ENCODE peak calls at places on chromosome 11, in five cellular contexts. J, M, Y, P and C are unnamed samples.

GRCh38 chr11:71139516-71140205 is 112.7 kb downstream of the SHANK2 start:
- DNase-seq in J (peak), Y (no peak), P (peak), M (peak), C (no peak)

GRCh38 chr11:2926611-2927492 is 2.4 kb downstream of the PHLDA2 start:
- DNase-seq in M (no peak), Y (no peak), J (peak), P (no peak), C (no peak)

GRCh38 chr11:31069447-31070205 is 299.9 kb downstream of the DCDC1 start:
- DNase-seq in J (no peak), Y (no peak), M (no peak), P (no peak), C (no peak)

GRCh38 chr11:57903441-57904123 is 120.1 kb upstream of the OR9Q1 start:
- DNase-seq in M (no peak), Y (no peak), J (peak), P (peak), C (no peak)

GRCh38 chr11:13745165-13745564 is 76.7 kb downstream of the FAR1 start:
- DNase-seq in Y (no peak), M (no peak), J (no peak), P (peak), C (no peak)

GRCh38 chr11:31805629-31806185 is 5.4 kb downstream of the PAX6 start:
- DNase-seq in J (no peak), M (no peak), Y (no peak), P (no peak), C (peak)

GRCh38 chr11:2209370-2209801 is 37.8 kb upstream of the TH start:
- DNase-seq in J (no peak), Y (peak), M (no peak), P (no peak), C (peak)

GRCh38 chr11:134486106-134486505 is 74.1 kb upstream of the B3GAT1 start:
- DNase-seq in J (no peak), P (no peak), Y (no peak), M (no peak), C (no peak)

GRCh38 chr11:118744001-118744400 is 47.0 kb downstream of the DDX6 start:
- DNase-seq in J (no peak), M (no peak), Y (no peak), P (peak), C (no peak)

GRCh38 chr11:71086687-71087258 is 165.6 kb downstream of the SHANK2 start:
- DNase-seq in J (peak), M (peak), P (peak), Y (peak), C (no peak)

GRCh38 chr11:111312076-111312475 is 13.7 kb downstream of the POU2AF3 start:
- DNase-seq in M (no peak), J (peak), Y (no peak), P (no peak), C (no peak)

GRCh38 chr11:57310630-57311086 is 14.1 kb downstream of the TNKS1BP1 start:
- DNase-seq in Y (no peak), P (peak), J (peak), M (peak), C (no peak)

GRCh38 chr11:72430743-72431570 is 3.4 kb downstream of the CLPB start:
- DNase-seq in J (peak), Y (peak), M (peak), P (peak), C (peak)

GRCh38 chr11:69636512-69636866 is 4.5 kb upstream of the CCND1 start:
- DNase-seq in M (peak), J (peak), P (peak), Y (peak), C (no peak)

GRCh38 chr11:118631510-118631909 is 24.1 kb downstream of the PHLDB1 start:
- DNase-seq in M (no peak), Y (no peak), J (no peak), P (no peak), C (no peak)

GRCh38 chr11:70687716-70688115 is 289.4 kb downstream of the CTTN start:
- DNase-seq in J (no peak), P (no peak), Y (no peak), M (no peak), C (no peak)

GRCh38 chr11:71302911-71303310 is 50.5 kb upstream of the SHANK2 start:
- DNase-seq in P (no peak), Y (no peak), J (no peak), M (no peak), C (no peak)

GRCh38 chr11:65215441-65216076 is 33.8 kb downstream of the CAPN1 start:
- DNase-seq in Y (no peak), M (no peak), P (peak), J (no peak), C (peak)

GRCh38 chr11:106959800-106960199 is 58.5 kb downstream of the GUCY1A2 start:
- DNase-seq in P (no peak), J (no peak), Y (no peak), M (peak), C (no peak)

GRCh38 chr11:11346249-11346648 is 6.8 kb downstream of the CSNK2A3 start:
- DNase-seq in P (no peak), J (no peak), Y (no peak), M (no peak), C (no peak)

GRCh38 chr11:78213526-78214330 is 25.0 kb downstream of the USP35 start:
- DNase-seq in P (no peak), Y (no peak), J (no peak), M (no peak), C (no peak)

GRCh38 chr11:60981515-60981914 is 10.0 kb downstream of the CD6 start:
- DNase-seq in Y (no peak), P (no peak), J (no peak), M (no peak), C (no peak)

GRCh38 chr11:17594686-17595192 is 47.7 kb downstream of the OTOG start:
- DNase-seq in J (no peak), P (no peak), M (no peak), Y (no peak), C (no peak)

GRCh38 chr11:17591293-17591692 is 44.2 kb downstream of the OTOG start:
- DNase-seq in Y (no peak), P (no peak), M (no peak), J (no peak), C (no peak)

GRCh38 chr11:17595526-17596309 is 48.7 kb downstream of the OTOG start:
- DNase-seq in Y (no peak), J (no peak), P (no peak), M (no peak), C (no peak)

GRCh38 chr11:17596310-17596669 is 49.2 kb downstream of the OTOG start:
- DNase-seq in M (no peak), J (no peak), P (no peak), Y (no peak), C (no peak)

DNA sequence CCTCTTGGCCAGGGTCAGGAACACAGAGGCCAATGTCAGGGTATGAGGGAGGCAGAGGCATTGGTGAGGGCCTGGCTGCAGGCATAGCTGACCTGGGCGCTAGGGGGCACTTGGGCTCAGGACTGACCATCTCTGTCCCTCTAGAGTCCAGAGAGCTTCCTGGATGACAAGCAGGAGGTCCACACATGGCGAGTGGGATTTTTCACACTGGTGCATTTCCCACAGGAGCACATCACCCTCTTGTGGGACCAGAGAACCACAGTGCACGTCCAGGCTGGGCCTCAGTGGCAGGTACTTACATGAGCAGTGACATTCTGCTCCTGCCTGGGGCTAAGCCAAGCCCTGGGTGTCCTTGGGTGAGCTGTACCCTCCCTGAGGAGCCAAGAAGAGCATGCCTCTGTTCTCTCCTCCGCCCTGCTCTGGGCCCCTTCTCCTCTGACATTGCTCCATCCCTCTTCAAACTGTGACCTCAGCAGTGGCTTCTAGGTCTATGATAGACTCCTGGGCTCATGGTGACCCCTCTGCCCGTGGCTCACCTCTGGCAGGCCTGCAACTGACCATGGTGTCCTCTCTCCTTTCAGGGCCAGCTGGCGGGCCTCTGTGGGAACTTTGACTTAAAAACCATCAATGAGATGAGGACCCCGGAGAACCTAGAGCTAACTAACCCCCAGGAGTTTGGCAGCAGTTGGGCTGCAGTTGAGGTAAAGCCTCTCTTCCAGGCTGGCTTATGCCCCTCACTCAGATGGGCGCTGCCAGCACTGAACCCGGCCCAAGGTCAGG is 46.6 kb downstream of the OTOG start:
- DNase-seq in P (no peak), M (no peak), Y (no peak), J (no peak), C (no peak)
- TF ChIP-seq CTCF in P (no peak), M (no peak), Y (no peak), J (no peak), C (no peak)

GRCh38 chr11:100978942-100979341 is 150.7 kb downstream of the PGR start:
- DNase-seq in J (no peak), Y (no peak), M (no peak), P (no peak), C (no peak)

GRCh38 chr11:100984668-100985067 is 144.9 kb downstream of the PGR start:
- DNase-seq in P (no peak), M (no peak), Y (no peak), J (no peak), C (no peak)

GRCh38 chr11:100981196-100981824 is 148.3 kb downstream of the PGR start:
- DNase-seq in J (no peak), M (no peak), P (no peak), Y (no peak), C (no peak)

GRCh38 chr11:100978442-100978841 is 151.2 kb downstream of the PGR start:
- DNase-seq in Y (no peak), M (no peak), J (no peak), P (no peak), C (no peak)

DNA sequence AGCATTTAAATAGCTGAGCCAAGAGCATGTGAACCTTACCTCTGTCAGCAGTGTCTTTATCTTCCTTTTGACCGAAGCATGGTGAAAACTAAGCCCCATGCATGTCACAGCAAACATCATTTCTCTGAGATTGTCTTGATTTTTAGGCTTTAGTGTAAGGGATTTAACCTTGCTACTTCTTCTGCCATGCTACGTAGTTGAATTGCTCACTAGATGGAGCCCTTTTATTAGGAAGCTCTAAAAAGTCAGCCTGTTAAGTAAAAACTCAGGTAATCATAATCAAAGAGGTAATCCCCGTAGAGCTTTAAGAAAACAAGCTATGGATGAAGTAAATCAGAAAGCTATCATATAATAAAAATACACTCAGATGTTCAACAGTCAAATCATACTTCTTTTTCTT is 149.5 kb downstream of the PGR start:
- DNase-seq in M (peak), P (peak), Y (no peak), J (no peak), C (no peak)
- TF ChIP-seq CTCF in M (peak), P (peak), Y (peak), J (no peak), C (peak)

GRCh38 chr11:116459233-116459632 is 313.6 kb downstream of the BUD13 start:
- DNase-seq in Y (no peak), M (no peak), P (no peak), J (no peak), C (no peak)
- TF ChIP-seq CTCF in Y (no peak), M (no peak), P (no peak), J (no peak), C (no peak)

GRCh38 chr11:121067453-121067852 is 33.6 kb upstream of the TECTA start:
- DNase-seq in M (no peak), P (no peak), J (no peak), Y (no peak), C (no peak)

GRCh38 chr11:121067026-121067425 is 34.0 kb upstream of the TECTA start:
- DNase-seq in P (no peak), M (no peak), Y (no peak), J (no peak), C (no peak)

GRCh38 chr11:121066623-121067022 is 34.4 kb upstream of the TECTA start:
- DNase-seq in P (no peak), Y (no peak), J (no peak), M (no peak), C (no peak)

GRCh38 chr11:121059605-121060004 is 35.7 kb downstream of the TBCEL start:
- DNase-seq in M (no peak), P (no peak), Y (no peak), J (no peak), C (peak)

DNA sequence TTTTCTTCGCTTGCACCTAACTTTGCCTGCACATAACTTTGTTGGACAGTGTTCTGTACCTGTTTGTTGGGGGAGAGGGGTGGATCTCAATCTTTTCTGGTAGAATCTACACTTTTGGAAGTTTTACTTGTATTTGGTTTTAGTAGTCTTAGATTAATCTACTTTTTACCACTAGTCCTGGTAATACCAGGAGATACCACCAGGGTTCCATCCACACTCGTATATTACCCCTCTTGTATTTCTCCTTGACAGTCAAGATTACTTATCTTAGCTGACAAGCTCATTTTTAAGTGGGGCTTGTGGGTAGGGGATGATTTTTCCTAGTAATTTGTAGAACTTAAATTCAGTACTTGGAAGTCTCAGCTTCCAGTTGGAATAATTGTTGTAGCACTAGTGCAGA is 37.3 kb upstream of the TECTA start:
- DNase-seq in J (no peak), Y (no peak), M (no peak), P (peak), C (no peak)
- TF ChIP-seq CTCF in J (no peak), Y (peak), M (peak), P (peak), C (no peak)